ENCODE peak calls at places on chromosome 13, in four cellular contexts. W is uterus; U is CD4-positive, alpha-beta T cell; X is heart right ventricle. P is an unnamed sample.

GRCh38 chr13:25453966-25454365 is 82.2 kb downstream of the ATP8A2 start:
- DNase-seq in W (no peak), U (no peak), X (no peak), P (no peak)

GRCh38 chr13:93450226-93450625 is 223.6 kb downstream of the GPC6 start:
- DNase-seq in W (no peak), U (no peak), X (no peak), P (peak)

GRCh38 chr13:49821216-49821820 is 28.8 kb upstream of the KPNA3 start:
- DNase-seq in W (no peak), U (no peak), X (no peak), P (no peak)

GRCh38 chr13:86020350-86021002 is 221.3 kb upstream of the SLITRK6 start:
- DNase-seq in W (no peak), U (no peak), X (no peak), P (peak)

GRCh38 chr13:49641810-49642291 is 13.5 kb downstream of the ARL11 start:
- DNase-seq in W (no peak), U (no peak), X (no peak), P (peak)

GRCh38 chr13:30412351-30412750 is 9.9 kb upstream of the UBE2L5 start:
- DNase-seq in W (no peak), U (no peak), X (no peak), P (no peak)

GRCh38 chr13:111313911-111314425 is 6.5 kb upstream of the TEX29 start:
- DNase-seq in W (no peak), U (no peak), X (no peak), P (no peak)

GRCh38 chr13:93814658-93815057 is 588.1 kb downstream of the GPC6 start:
- DNase-seq in W (no peak), U (no peak), X (no peak), P (no peak)

GRCh38 chr13:89880201-89880600 is 1467.3 kb upstream of the MIR17HG start:
- DNase-seq in W (no peak), U (no peak), X (no peak), P (no peak)

GRCh38 chr13:58087566-58087965 is 456.0 kb downstream of the PCDH17 start:
- DNase-seq in W (no peak), U (no peak), X (no peak), P (no peak)

GRCh38 chr13:94435604-94436226 is 43.8 kb downstream of the DCT start:
- DNase-seq in W (no peak), U (no peak), X (no peak), P (no peak)

GRCh38 chr13:111575276-111575675 is 254.8 kb downstream of the TEX29 start:
- DNase-seq in W (no peak), U (no peak), X (no peak), P (no peak)

GRCh38 chr13:31037874-31038475 is 105.5 kb downstream of the TEX26 start:
- DNase-seq in W (no peak), U (no peak), X (no peak), P (no peak)

GRCh38 chr13:79384022-79384610 is 21.9 kb downstream of the RBM26 start:
- DNase-seq in W (no peak), U (no peak), X (no peak), P (no peak)

GRCh38 chr13:25848822-25849740 is 202.7 kb downstream of the SHISA2 start:
- DNase-seq in W (no peak), U (no peak), X (no peak), P (no peak)

GRCh38 chr13:106691251-106691650 is 123.3 kb upstream of the ARGLU1 start:
- DNase-seq in W (no peak), U (no peak), X (no peak), P (no peak)

GRCh38 chr13:22828081-22828480 is 352.7 kb upstream of the SGCG start:
- DNase-seq in W (no peak), U (no peak), X (no peak), P (no peak)

GRCh38 chr13:47904239-47904638 is 96.8 kb downstream of the SUCLA2 start:
- DNase-seq in W (peak), U (no peak), X (no peak), P (no peak)

GRCh38 chr13:101698400-101698799 is 245.9 kb downstream of the ITGBL1 start:
- DNase-seq in W (no peak), U (no peak), X (no peak), P (no peak)

DNA sequence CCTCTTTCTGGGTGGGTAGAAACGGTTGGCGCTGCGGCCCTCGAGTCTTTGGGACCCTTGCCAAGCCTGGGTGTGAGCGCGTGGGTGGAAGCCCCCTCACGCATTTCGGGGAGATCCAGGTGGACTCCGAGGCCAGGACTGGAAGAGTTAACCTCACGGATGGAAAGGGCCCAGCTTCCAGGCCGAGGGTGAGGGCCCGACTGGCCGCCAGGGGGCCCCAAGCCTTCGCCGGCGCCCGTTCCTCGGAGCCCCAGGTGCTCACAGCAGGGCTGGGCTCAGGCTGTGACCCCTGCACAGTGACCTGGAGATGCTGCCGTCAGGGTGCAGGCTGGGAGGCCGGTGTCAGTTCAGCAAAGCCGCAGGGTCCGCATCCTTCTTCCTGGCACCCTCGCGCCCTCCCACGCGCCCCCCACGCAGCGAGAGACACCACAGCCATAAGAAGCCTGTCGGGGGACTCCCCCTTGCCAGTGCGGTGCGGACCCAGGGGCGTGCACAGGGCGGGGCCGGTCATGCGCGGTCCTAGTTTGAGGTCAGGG is 34.2 kb upstream of the TMEM255B start:
- DNase-seq in W (peak), U (peak), X (peak), P (no peak)
- H3K27ac ChIP-seq in W (no peak), U (peak), X (peak), P (peak)

DNA sequence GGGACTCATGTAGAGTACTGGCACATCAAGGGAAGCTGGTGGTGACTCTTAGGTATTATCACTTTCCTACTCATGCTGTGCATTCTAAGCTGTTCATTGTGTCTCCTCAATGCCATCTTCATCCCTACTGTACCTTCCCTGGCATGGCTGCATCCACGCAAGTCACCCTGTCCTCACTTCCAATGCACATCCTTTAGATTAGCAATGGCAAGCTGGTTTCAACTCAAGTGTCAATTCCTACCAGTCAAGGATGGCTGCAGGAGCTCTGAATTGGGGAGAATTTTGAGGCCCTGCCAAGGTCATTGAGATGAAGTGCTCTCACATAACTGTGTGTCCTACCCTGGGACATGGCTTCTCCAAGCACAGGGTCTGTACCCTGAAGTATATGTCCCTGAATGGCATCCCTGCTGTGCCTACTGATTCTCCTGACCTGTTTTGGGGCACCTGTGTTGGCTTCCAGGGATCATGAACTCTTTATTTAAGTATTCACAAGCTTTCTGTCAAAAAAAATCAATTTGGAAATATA is 24.6 kb downstream of the COL4A1 start:
- DNase-seq in W (no peak), U (no peak), X (no peak), P (no peak)
- H3K27ac ChIP-seq in W (peak), U (no peak), X (no peak), P (no peak)

GRCh38 chr13:46686171-46686570 is 110.8 kb downstream of the ESD start:
- DNase-seq in W (no peak), U (no peak), X (no peak), P (no peak)
- H3K27ac ChIP-seq in W (no peak), U (no peak), X (no peak), P (no peak)

GRCh38 chr13:100674363-100674847 is at the start of gene TMTC4:
- DNase-seq in W (no peak), U (peak), X (no peak), P (no peak)
- H3K27ac ChIP-seq in W (peak), U (peak), X (peak), P (peak)

GRCh38 chr13:45333251-45333972 is 7.6 kb downstream of the TPT1 start:
- DNase-seq in W (no peak), U (no peak), X (no peak), P (no peak)

GRCh38 chr13:45333973-45334922 is 6.7 kb downstream of the TPT1 start:
- DNase-seq in W (no peak), U (peak), X (no peak), P (no peak)

GRCh38 chr13:45336025-45336800 is 4.8 kb downstream of the TPT1 start:
- DNase-seq in W (no peak), U (no peak), X (no peak), P (no peak)

GRCh38 chr13:45337395-45337794 is 3.6 kb downstream of the TPT1 start:
- DNase-seq in W (no peak), U (no peak), X (no peak), P (no peak)

GRCh38 chr13:45335397-45336024 is 5.5 kb downstream of the TPT1 start:
- DNase-seq in W (no peak), U (no peak), X (no peak), P (no peak)
- H3K27ac ChIP-seq in W (no peak), U (no peak), X (no peak), P (peak)

GRCh38 chr13:33322474-33322827 is 36.9 kb upstream of the STARD13 start:
- DNase-seq in W (peak), U (no peak), X (peak), P (no peak)

GRCh38 chr13:33326246-33326645 is 40.7 kb upstream of the STARD13 start:
- DNase-seq in W (no peak), U (no peak), X (no peak), P (no peak)

GRCh38 chr13:33323766-33324525 is 38.4 kb upstream of the STARD13 start:
- DNase-seq in W (no peak), U (no peak), X (no peak), P (no peak)

GRCh38 chr13:33321686-33322473 is 36.3 kb upstream of the STARD13 start:
- DNase-seq in W (no peak), U (no peak), X (no peak), P (no peak)

DNA sequence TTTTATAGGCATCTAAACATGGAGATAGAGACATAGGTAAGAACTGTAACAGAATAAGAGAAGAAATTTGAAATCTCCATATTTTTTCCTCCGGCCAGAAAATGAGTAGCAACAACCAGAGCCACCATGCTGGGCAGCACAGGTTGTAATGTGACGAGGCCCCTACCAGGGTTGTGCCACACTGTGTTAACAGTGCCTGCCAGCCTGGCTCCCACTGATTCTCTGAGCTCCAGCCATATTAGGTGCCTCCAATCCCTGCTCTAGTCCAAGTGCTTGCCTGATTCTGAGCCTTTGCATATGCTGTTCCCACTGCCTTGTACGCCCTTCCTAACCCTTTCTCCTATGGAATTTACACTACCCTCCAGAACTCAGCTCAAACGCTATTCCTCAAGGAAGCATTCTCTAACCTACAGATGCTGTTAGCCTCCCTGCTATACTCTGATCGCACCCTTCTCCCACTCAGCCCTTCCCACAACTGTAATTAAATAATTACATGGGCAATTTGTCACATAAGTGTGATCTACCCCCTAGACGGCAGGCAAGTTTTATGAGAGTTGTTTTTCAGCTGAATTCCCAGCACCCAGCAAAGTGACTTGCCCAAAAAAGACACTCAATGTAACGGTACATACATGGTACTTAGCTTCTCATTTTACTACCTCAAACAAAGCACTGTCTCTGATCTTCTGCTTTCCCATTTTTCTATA is 37.6 kb upstream of the STARD13 start:
- DNase-seq in W (no peak), U (no peak), X (no peak), P (no peak)
- H3K27ac ChIP-seq in W (peak), U (no peak), X (peak), P (no peak)

DNA sequence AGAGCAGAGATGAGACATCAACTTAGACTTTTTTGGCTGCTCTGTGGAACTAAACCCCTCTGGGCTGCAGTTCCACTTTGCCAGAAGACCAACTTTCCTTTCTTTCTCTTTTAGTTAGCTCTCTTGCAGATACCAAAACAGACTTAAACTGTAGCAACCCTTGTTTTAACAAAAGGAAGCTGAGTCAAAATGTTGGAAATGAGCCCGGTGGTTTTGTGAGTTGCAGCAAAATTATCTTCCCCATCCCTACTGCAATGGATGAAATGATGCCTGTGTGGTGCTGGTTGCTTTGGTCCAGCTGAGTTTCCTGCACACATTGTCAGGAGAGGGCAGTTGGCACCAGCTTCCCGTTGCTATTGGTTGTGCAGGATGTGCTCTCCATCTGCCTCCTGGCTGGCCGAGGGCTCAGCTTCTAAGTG is 115.3 kb downstream of the LRCH1 start:
- DNase-seq in W (peak), U (no peak), X (peak), P (no peak)
- H3K27ac ChIP-seq in W (peak), U (peak), X (peak), P (no peak)

GRCh38 chr13:98474761-98475160 is 102.1 kb downstream of the STK24 start:
- DNase-seq in W (no peak), U (no peak), X (no peak), P (no peak)
- H3K27ac ChIP-seq in W (no peak), U (peak), X (no peak), P (no peak)

DNA sequence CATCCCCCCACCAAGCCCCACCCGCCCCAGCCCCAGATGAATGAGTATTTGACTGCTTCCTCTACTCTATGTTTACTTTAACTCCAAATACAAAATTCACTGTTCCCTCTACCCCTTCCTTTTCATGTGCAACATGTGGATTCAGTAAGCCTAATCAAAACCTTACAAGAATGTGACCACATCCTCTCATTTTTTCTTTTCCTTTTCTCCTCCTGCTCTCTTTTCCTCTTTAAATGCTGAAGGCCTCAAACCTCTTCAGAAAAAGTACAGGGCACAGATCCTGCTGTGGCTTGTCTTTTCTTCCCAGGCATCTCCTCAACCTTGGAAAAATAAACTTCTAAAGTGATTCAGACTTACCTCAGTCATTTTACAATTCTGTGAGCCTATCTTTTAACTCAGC is 119.0 kb downstream of the MYCBP2 start:
- DNase-seq in W (no peak), U (no peak), X (no peak), P (no peak)
- H3K27ac ChIP-seq in W (no peak), U (peak), X (no peak), P (peak)

DNA sequence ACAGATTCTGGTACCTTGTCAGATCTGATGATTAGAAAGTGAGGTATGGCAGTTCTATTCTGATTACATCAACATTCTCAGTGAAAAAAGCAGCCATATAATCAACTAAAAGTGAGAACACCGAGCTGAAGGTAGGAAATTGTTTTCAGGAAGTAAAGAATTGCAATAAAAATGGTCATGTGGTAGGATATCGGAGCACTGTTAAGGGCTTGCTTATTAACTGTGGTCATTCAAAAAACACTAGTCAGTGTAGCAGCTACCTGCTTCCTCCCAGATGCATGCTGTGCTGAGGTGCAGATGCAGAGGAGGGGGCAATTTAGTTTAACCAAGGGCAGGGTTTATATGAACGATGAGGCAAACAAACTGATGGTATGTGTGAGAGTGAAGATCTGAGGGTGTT is 112.0 kb downstream of the DIAPH3 start:
- DNase-seq in W (no peak), U (no peak), X (no peak), P (no peak)
- H3K27ac ChIP-seq in W (no peak), U (no peak), X (no peak), P (no peak)

P was measured in epithelial cell of prostate.